ENCODE peak calls at places on chromosomes 1 and 21, in eight cellular contexts. D is Kasumi-1; W is nephron progenitor cell; X is RCC 7860; S is cardiac muscle cell; K is CD8-positive, alpha-beta T cell; C is GM19239; A is uterus. M is an unnamed sample.

GRCh38 chr1:88398338-88398737 is 285.7 kb upstream of the PKN2 start:
- DNase-seq in C (no peak), X (no peak), D (no peak), S (no peak), K (no peak), W (no peak), A (no peak), M (no peak)

GRCh38 chr1:212607206-212607923 is 1.2 kb upstream of the ATF3 start:
- DNase-seq in X (no peak), A (peak), W (peak), D (peak), K (peak), S (no peak), C (no peak), M (no peak)

GRCh38 chr1:213678348-213678747 is 309.4 kb upstream of the PROX1 start:
- DNase-seq in C (no peak), W (no peak), A (no peak), X (no peak), K (no peak), D (no peak), S (no peak), M (no peak)

GRCh38 chr1:41391834-41392527 is 30.7 kb downstream of the FOXO6 start:
- DNase-seq in K (no peak), S (no peak), C (no peak), W (no peak), D (no peak), X (no peak), A (no peak), M (no peak)

GRCh38 chr21:34639250-34639649 is 24.3 kb upstream of the RCAN1 start:
- DNase-seq in K (no peak), A (no peak), C (no peak), X (no peak), W (no peak), D (no peak), S (no peak), M (no peak)

GRCh38 chr1:47558601-47559593 is 121.1 kb downstream of the FOXD2 start:
- DNase-seq in C (no peak), S (no peak), K (no peak), D (no peak), X (no peak), W (no peak), A (no peak), M (no peak)

GRCh38 chr1:215146252-215146975 is 63.9 kb downstream of the KCNK2 start:
- DNase-seq in X (peak), S (peak), D (peak), K (no peak), W (peak), C (no peak), A (no peak), M (peak)

GRCh38 chr1:41496080-41497055 is 11.9 kb upstream of the EDN2 start:
- DNase-seq in X (peak), S (peak), K (no peak), A (peak), W (peak), C (no peak), D (peak), M (peak)

GRCh38 chr1:23224721-23225648 is 7.7 kb upstream of the HTR1D start:
- DNase-seq in A (no peak), X (no peak), K (no peak), D (no peak), W (no peak), C (no peak), S (peak), M (no peak)

GRCh38 chr1:154621875-154622274 is 13.9 kb upstream of the ADAR start:
- DNase-seq in S (no peak), K (no peak), C (no peak), X (no peak), A (no peak), D (no peak), W (no peak), M (no peak)

GRCh38 chr1:231626951-231627614 is 493 bp downstream of the DISC1 start:
- DNase-seq in D (peak), A (peak), S (peak), W (peak), C (no peak), X (no peak), K (peak), M (peak)

GRCh38 chr1:157113116-157113515 is 13.5 kb upstream of the ETV3L start:
- DNase-seq in S (no peak), K (no peak), W (no peak), C (no peak), X (no peak), A (no peak), D (peak), M (no peak)

GRCh38 chr1:41562328-41562727 is 77.8 kb upstream of the EDN2 start:
- DNase-seq in X (no peak), S (no peak), A (no peak), K (no peak), D (no peak), W (no peak), C (no peak), M (no peak)

GRCh38 chr1:212229654-212230053 is 55.6 kb upstream of the PPP2R5A start:
- DNase-seq in A (peak), X (peak), W (no peak), D (no peak), C (no peak), K (no peak), S (peak), M (no peak)

GRCh38 chr1:203278087-203278884 is 27.0 kb upstream of the BTG2 start:
- DNase-seq in D (peak), S (peak), A (peak), C (no peak), W (peak), K (no peak), X (no peak), M (no peak)

GRCh38 chr1:88802950-88803349 is 88.4 kb downstream of the GTF2B start:
- DNase-seq in X (no peak), S (peak), A (no peak), C (no peak), D (no peak), K (no peak), W (no peak), M (peak)

GRCh38 chr1:233710031-233710430 is 96.1 kb downstream of the KCNK1 start:
- DNase-seq in X (no peak), W (no peak), A (no peak), S (no peak), K (no peak), C (no peak), D (no peak), M (no peak)

GRCh38 chr1:221437924-221438323 is 304.0 kb downstream of the DUSP10 start:
- DNase-seq in X (peak), D (no peak), S (peak), A (no peak), C (no peak), K (no peak), W (no peak), M (no peak)

GRCh38 chr1:22287946-22288520 is 145.1 kb upstream of the WNT4 start:
- DNase-seq in A (no peak), C (no peak), K (no peak), X (no peak), W (no peak), D (no peak), S (no peak), M (no peak)

GRCh38 chr1:107648071-107648470 is 316.9 kb downstream of the VAV3 start:
- DNase-seq in D (no peak), W (no peak), A (no peak), X (peak), C (no peak), S (peak), K (no peak), M (peak)

GRCh38 chr1:87872692-87873091 is 544.0 kb downstream of the LMO4 start:
- DNase-seq in K (no peak), X (no peak), A (no peak), S (no peak), W (no peak), D (no peak), C (no peak), M (no peak)

GRCh38 chr1:81820761-81821160 is 20.0 kb downstream of the ADGRL2 start:
- DNase-seq in A (no peak), D (no peak), C (no peak), K (no peak), X (no peak), W (no peak), S (no peak), M (no peak)

GRCh38 chr1:198925575-198925974 is 286.7 kb downstream of the PTPRC start:
- DNase-seq in C (no peak), K (no peak), D (no peak), A (no peak), X (no peak), S (no peak), W (no peak), M (no peak)

GRCh38 chr1:59422921-59423575 is 126.2 kb downstream of the FGGY start:
- DNase-seq in S (peak), A (peak), K (no peak), W (no peak), D (peak), X (no peak), C (no peak), M (no peak)

GRCh38 chr21:43865471-43866181 is 603 bp downstream of the AGPAT3 start:
- DNase-seq in S (peak), X (no peak), W (peak), K (peak), D (no peak), A (peak), C (peak), M (no peak)

GRCh38 chr1:11479375-11479979 is 522 bp downstream of the DISP3 start:
- DNase-seq in D (no peak), C (no peak), W (no peak), A (no peak), X (no peak), S (no peak), K (no peak), M (no peak)

GRCh38 chr1:46495778-46496177 is 6.1 kb downstream of the DMBX1 start:
- DNase-seq in A (no peak), C (no peak), D (no peak), S (no peak), W (no peak), K (no peak), X (no peak), M (no peak)

GRCh38 chr1:41902125-41902524 is 16.6 kb downstream of the HIVEP3 start:
- DNase-seq in W (peak), S (peak), C (no peak), A (no peak), X (peak), D (no peak), K (no peak), M (no peak)

GRCh38 chr1:100557606-100557953 is 19.6 kb downstream of the GPR88 start:
- DNase-seq in S (no peak), A (no peak), C (no peak), X (no peak), D (no peak), K (no peak), W (no peak), M (no peak)